ENCODE peak calls at places on chromosomes 5 and 9, in ten cellular contexts. Z, S, H, Y, O, E, C, N, L and G are unnamed samples.

GRCh38 chr9:32930486-32930885 is 70.9 kb downstream of the APTX start:
- DNase-seq in Z (no peak), S (no peak), H (no peak), Y (no peak), O (no peak), E (no peak), C (no peak), N (no peak), L (no peak), G (no peak)

GRCh38 chr9:122248448-122248865 is 16.2 kb downstream of the RBM18 start:
- DNase-seq in Z (peak; percentile 10), S (no peak), H (no peak), Y (no peak), O (no peak), E (no peak), C (no peak), N (peak; percentile 93), L (no peak), G (no peak)

GRCh38 chr9:89755835-89756234 is 151.0 kb downstream of the GADD45G start:
- DNase-seq in Z (no peak), S (no peak), H (no peak), Y (no peak), O (no peak), E (no peak), C (no peak), N (peak; percentile 68), L (no peak), G (no peak)

GRCh38 chr5:149036970-149037369 is 25.9 kb downstream of the SH3TC2 start:
- DNase-seq in Z (no peak), S (no peak), H (no peak), Y (no peak), O (no peak), E (no peak), C (no peak), N (no peak), L (no peak), G (no peak)

GRCh38 chr9:136170291-136170901 is 34.5 kb downstream of the LHX3 start:
- DNase-seq in Z (no peak), S (peak; percentile 68), H (no peak), Y (no peak), O (peak; percentile 55), E (no peak), C (peak; percentile 47), N (peak; percentile 59), L (no peak), G (no peak)

GRCh38 chr9:81716409-81716808 is 27.1 kb upstream of the TLE1 start:
- DNase-seq in Z (no peak), S (no peak), H (no peak), Y (peak; percentile 7), O (no peak), E (no peak), C (no peak), N (no peak), L (peak; percentile 59), G (no peak)

GRCh38 chr5:120843390-120843980 is 379.4 kb downstream of the PRR16 start:
- DNase-seq in Z (no peak), S (no peak), H (no peak), Y (no peak), O (no peak), E (no peak), C (no peak), N (no peak), L (no peak), G (no peak)

GRCh38 chr5:110356687-110357086 is 369.8 kb downstream of the TMEM232 start:
- DNase-seq in Z (no peak), S (no peak), H (no peak), Y (no peak), O (no peak), E (no peak), C (no peak), N (no peak), L (peak; percentile 44), G (no peak)

GRCh38 chr9:89342213-89342612 is 23.9 kb downstream of the SECISBP2 start:
- DNase-seq in Z (no peak), S (no peak), H (no peak), Y (no peak), O (no peak), E (no peak), C (no peak), N (no peak), L (no peak), G (no peak)

GRCh38 chr5:27140831-27141230 is 102.4 kb upstream of the CDH9 start:
- DNase-seq in Z (no peak), S (no peak), H (no peak), Y (no peak), O (no peak), E (no peak), C (no peak), N (no peak), L (no peak), G (no peak)

GRCh38 chr9:111897831-111898144 is 1.2 kb downstream of the UGCG start:
- DNase-seq in Z (peak; percentile 23), S (no peak), H (no peak), Y (no peak), O (no peak), E (no peak), C (peak; percentile 48), N (no peak), L (no peak), G (no peak)

GRCh38 chr9:112789493-112789892 is 38.9 kb downstream of the SNX30 start:
- DNase-seq in Z (no peak), S (no peak), H (peak; percentile 34), Y (no peak), O (no peak), E (no peak), C (no peak), N (no peak), L (no peak), G (no peak)

GRCh38 chr5:50702615-50703325 is 36.3 kb downstream of the PARP8 start:
- DNase-seq in Z (no peak), S (no peak), H (no peak), Y (no peak), O (no peak), E (no peak), C (no peak), N (no peak), L (no peak), G (no peak)

GRCh38 chr9:14909631-14910177 is 524 bp downstream of the FREM1 start:
- DNase-seq in Z (no peak), S (no peak), H (no peak), Y (no peak), O (no peak), E (no peak), C (no peak), N (no peak), L (no peak), G (no peak)

GRCh38 chr5:95358858-95359257 is 32.3 kb upstream of the FAM81B start:
- DNase-seq in Z (no peak), S (no peak), H (no peak), Y (no peak), O (no peak), E (no peak), C (no peak), N (no peak), L (no peak), G (no peak)

GRCh38 chr9:126009047-126009446 is 261.9 kb downstream of the PBX3 start:
- DNase-seq in Z (peak; percentile 32), S (no peak), H (no peak), Y (no peak), O (no peak), E (no peak), C (no peak), N (no peak), L (no peak), G (no peak)

GRCh38 chr9:95003694-95004451 is 277.4 kb downstream of the AOPEP start:
- DNase-seq in Z (no peak), S (peak; percentile 61), H (no peak), Y (no peak), O (no peak), E (no peak), C (peak; percentile 70), N (peak; percentile 75), L (peak; percentile 63), G (peak; percentile 40)
- TF ChIP-seq CTCF in Z (peak; percentile 13), S (no peak), H (no peak), Y (peak; percentile 29), O (peak; percentile 45), E (no peak), C (peak; percentile 21), N (no peak), L (peak; percentile 41), G (no peak)

GRCh38 chr5:141889282-141889871 is 11.2 kb upstream of the PCDH1 start:
- DNase-seq in Z (no peak), S (no peak), H (no peak), Y (no peak), O (no peak), E (no peak), C (no peak), N (no peak), L (no peak), G (no peak)
- TF ChIP-seq CTCF in Z (peak; percentile 37), S (no peak), H (peak; percentile 55), Y (peak; percentile 46), O (no peak), E (no peak), C (peak; percentile 9), N (peak; percentile 54), L (peak; percentile 63), G (no peak)

GRCh38 chr9:21153688-21154608 is 12.3 kb upstream of the IFNW1 start:
- DNase-seq in Z (peak; percentile 51), S (peak; percentile 8), H (no peak), Y (no peak), O (peak; percentile 4), E (no peak), C (no peak), N (peak; percentile 45), L (peak; percentile 64), G (no peak)
- TF ChIP-seq CTCF in Z (peak; percentile 40), S (no peak), H (no peak), Y (no peak), O (peak; percentile 47), E (no peak), C (no peak), N (peak; percentile 25), L (peak; percentile 53), G (no peak)

GRCh38 chr5:78323241-78323640 is 28.7 kb upstream of the AP3B1 start:
- DNase-seq in Z (no peak), S (no peak), H (no peak), Y (no peak), O (no peak), E (no peak), C (no peak), N (no peak), L (no peak), G (no peak)

GRCh38 chr5:78318337-78318736 is 23.8 kb upstream of the AP3B1 start:
- DNase-seq in Z (no peak), S (no peak), H (no peak), Y (no peak), O (no peak), E (no peak), C (no peak), N (no peak), L (no peak), G (no peak)

GRCh38 chr5:78317515-78317914 is 23.0 kb upstream of the AP3B1 start:
- DNase-seq in Z (no peak), S (no peak), H (no peak), Y (no peak), O (no peak), E (no peak), C (no peak), N (no peak), L (no peak), G (no peak)

GRCh38 chr5:78320461-78320860 is 26.0 kb upstream of the AP3B1 start:
- DNase-seq in Z (peak; percentile 19), S (no peak), H (peak; percentile 23), Y (peak; percentile 26), O (no peak), E (no peak), C (no peak), N (peak; percentile 49), L (no peak), G (no peak)
- TF ChIP-seq CTCF in Z (peak; percentile 58), S (peak; percentile 52), H (peak; percentile 62), Y (peak; percentile 76), O (peak; percentile 63), E (no peak), C (peak; percentile 34), N (peak; percentile 82), L (peak; percentile 52), G (no peak)